ENCODE peak calls at places on chromosomes 12 and 14, in five cellular contexts. N, E, W, T and U are unnamed samples.

GRCh38 chr12:2170376-2170775 is 117.6 kb downstream of the CACNA1C start:
- DNase-seq in N (no peak), E (peak; percentile 76), W (peak; percentile 74), T (no peak), U (no peak)

GRCh38 chr12:45235087-45236025 is 19.5 kb downstream of the ANO6 start:
- DNase-seq in N (no peak), E (peak; percentile 81), W (peak; percentile 71), T (no peak), U (no peak)

GRCh38 chr12:82593143-82593542 is 93.6 kb upstream of the TMTC2 start:
- DNase-seq in N (no peak), E (no peak), W (no peak), T (no peak), U (no peak)

GRCh38 chr12:94198469-94198868 is 50.1 kb downstream of the PLXNC1 start:
- DNase-seq in N (no peak), E (no peak), W (no peak), T (no peak), U (no peak)

GRCh38 chr12:18340796-18341195 is 79.5 kb downstream of the PIK3C2G start:
- DNase-seq in N (no peak), E (no peak), W (no peak), T (no peak), U (no peak)

GRCh38 chr12:29320295-29321090 is 60.5 kb downstream of the ERGIC2 start:
- DNase-seq in N (no peak), E (no peak), W (peak; percentile 89), T (no peak), U (no peak)

GRCh38 chr12:52436000-52436827 is 2.0 kb upstream of the KRT75 start:
- DNase-seq in N (no peak), E (no peak), W (peak; percentile 56), T (no peak), U (no peak)

GRCh38 chr12:132488127-132489077 is 1.5 kb upstream of the FBRSL1 start:
- DNase-seq in N (no peak), E (no peak), W (no peak), T (no peak), U (no peak)

GRCh38 chr12:75976913-75977312 is 54.7 kb downstream of the PHLDA1 start:
- DNase-seq in N (no peak), E (no peak), W (no peak), T (no peak), U (no peak)

GRCh38 chr12:18932715-18933114 is 194.8 kb downstream of the CAPZA3 start:
- DNase-seq in N (no peak), E (no peak), W (peak; percentile 35), T (no peak), U (no peak)

GRCh38 chr12:39368096-39368495 is 74.8 kb downstream of the KIF21A start:
- DNase-seq in N (no peak), E (no peak), W (peak; percentile 19), T (no peak), U (no peak)

GRCh38 chr14:28142400-28143015 is 624.1 kb upstream of the FOXG1 start:
- DNase-seq in N (no peak), E (no peak), W (no peak), T (peak; percentile 36), U (no peak)

GRCh38 chr14:43983721-43984120 is 523.4 kb downstream of the FSCB start:
- DNase-seq in N (no peak), E (no peak), W (no peak), T (no peak), U (no peak)

GRCh38 chr12:56778756-56779155 is 15.6 kb downstream of the HSD17B6 start:
- DNase-seq in N (no peak), E (no peak), W (no peak), T (no peak), U (no peak)

GRCh38 chr12:67426067-67426466 is 156.9 kb downstream of the CAND1 start:
- DNase-seq in N (no peak), E (no peak), W (peak; percentile 58), T (no peak), U (no peak)

GRCh38 chr12:63989301-63989845 is 144.9 kb downstream of the SRGAP1 start:
- DNase-seq in N (no peak), E (no peak), W (peak; percentile 52), T (peak; percentile 80), U (no peak)

GRCh38 chr14:21748869-21749303 is 75.3 kb upstream of the OR4E1 start:
- DNase-seq in N (peak; percentile 23), E (no peak), W (peak; percentile 56), T (peak; percentile 48), U (no peak)

GRCh38 chr12:19440019-19440858 is 947 bp downstream of the AEBP2 start:
- DNase-seq in N (peak; percentile 50), E (peak; percentile 70), W (peak; percentile 78), T (peak; percentile 69), U (peak; percentile 27)

GRCh38 chr14:50740858-50741257 is 72.8 kb upstream of the SAV1 start:
- DNase-seq in N (no peak), E (no peak), W (peak; percentile 20), T (no peak), U (no peak)

GRCh38 chr12:85804663-85805062 is 31.5 kb downstream of the RASSF9 start:
- DNase-seq in N (no peak), E (no peak), W (peak; percentile 76), T (no peak), U (no peak)

DNA sequence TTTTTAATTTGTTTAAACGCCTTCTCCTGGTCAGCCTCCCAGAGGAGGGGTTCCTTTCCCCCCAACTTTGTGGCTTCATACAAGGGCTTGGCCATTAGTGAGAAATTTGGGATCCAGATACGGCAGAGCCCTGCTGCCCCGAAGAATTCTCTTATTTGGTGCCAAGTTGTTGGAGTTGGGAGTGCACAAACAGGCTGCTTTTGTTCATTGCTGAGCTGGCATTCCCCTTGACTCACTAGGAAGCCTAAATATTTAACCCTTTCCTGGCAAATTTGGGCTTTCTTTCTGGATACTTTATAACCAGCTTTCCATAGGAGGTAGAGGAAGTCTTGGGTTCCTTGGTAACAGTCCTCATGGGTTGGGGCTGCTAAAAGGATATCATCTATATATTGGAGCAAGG is 10.3 kb upstream of the ADAM21 start:
- DNase-seq in N (no peak), E (no peak), W (no peak), T (no peak), U (no peak)
- H3K9me3 ChIP-seq in N (peaks cover 55% of the 10 kb centered on the region), E (no peaks in the 10 kb centered on the region), W (no peaks in the 10 kb centered on the region), T (peaks cover 2% of the 10 kb centered on the region), U (peaks cover 5% of the 10 kb centered on the region)

GRCh38 chr14:29805415-29806123 is 122.1 kb downstream of the PRKD1 start:
- DNase-seq in N (no peak), E (peak; percentile 76), W (peak; percentile 87), T (no peak), U (no peak)

GRCh38 chr14:29802211-29802610 is 125.4 kb downstream of the PRKD1 start:
- DNase-seq in N (no peak), E (no peak), W (no peak), T (no peak), U (no peak)

GRCh38 chr14:29803045-29803444 is 124.6 kb downstream of the PRKD1 start:
- DNase-seq in N (no peak), E (no peak), W (no peak), T (no peak), U (no peak)

GRCh38 chr14:29806124-29806517 is 121.5 kb downstream of the PRKD1 start:
- DNase-seq in N (no peak), E (no peak), W (no peak), T (no peak), U (no peak)

GRCh38 chr14:29804481-29804880 is 123.2 kb downstream of the PRKD1 start:
- DNase-seq in N (no peak), E (no peak), W (no peak), T (no peak), U (no peak)
- H3K9me3 ChIP-seq in N (no peaks in the 10 kb centered on the region), E (no peaks in the 10 kb centered on the region), W (no peaks in the 10 kb centered on the region), T (no peaks in the 10 kb centered on the region), U (no peaks in the 10 kb centered on the region)

GRCh38 chr14:106807493-106807892 is 1281.1 kb downstream of the TMEM121 start:
- DNase-seq in N (no peak), E (no peak), W (no peak), T (no peak), U (no peak)

GRCh38 chr14:106811167-106811566 is 1284.8 kb downstream of the TMEM121 start:
- DNase-seq in N (no peak), E (no peak), W (no peak), T (no peak), U (no peak)

GRCh38 chr14:106808458-106808857 is 1282.1 kb downstream of the TMEM121 start:
- DNase-seq in N (no peak), E (no peak), W (no peak), T (no peak), U (no peak)

GRCh38 chr14:106808907-106809306 is 1282.5 kb downstream of the TMEM121 start:
- DNase-seq in N (no peak), E (no peak), W (no peak), T (no peak), U (no peak)

DNA sequence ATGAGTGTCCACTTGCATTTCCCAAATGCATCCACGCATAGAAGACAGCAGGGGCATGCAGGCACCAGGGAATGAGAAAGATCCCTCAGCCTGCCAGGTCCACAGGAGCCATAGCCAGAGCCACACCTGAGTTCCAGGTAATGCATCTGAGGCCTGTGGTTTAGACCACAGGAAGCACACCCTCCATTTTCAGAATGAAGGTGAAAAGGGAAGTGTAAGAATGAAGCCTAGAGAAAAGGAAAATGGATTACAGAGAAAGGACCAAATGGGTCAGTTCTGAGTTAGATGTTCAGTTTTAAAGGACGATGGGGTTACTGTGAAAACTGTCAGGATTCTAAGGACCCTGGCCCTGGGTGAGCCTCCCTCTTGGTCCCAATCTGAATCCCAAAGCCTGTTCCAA is 1283.2 kb downstream of the TMEM121 start:
- DNase-seq in N (no peak), E (no peak), W (no peak), T (no peak), U (no peak)
- H3K9me3 ChIP-seq in N (no peaks in the 10 kb centered on the region), E (no peaks in the 10 kb centered on the region), W (no peaks in the 10 kb centered on the region), T (no peaks in the 10 kb centered on the region), U (no peaks in the 10 kb centered on the region)

DNA sequence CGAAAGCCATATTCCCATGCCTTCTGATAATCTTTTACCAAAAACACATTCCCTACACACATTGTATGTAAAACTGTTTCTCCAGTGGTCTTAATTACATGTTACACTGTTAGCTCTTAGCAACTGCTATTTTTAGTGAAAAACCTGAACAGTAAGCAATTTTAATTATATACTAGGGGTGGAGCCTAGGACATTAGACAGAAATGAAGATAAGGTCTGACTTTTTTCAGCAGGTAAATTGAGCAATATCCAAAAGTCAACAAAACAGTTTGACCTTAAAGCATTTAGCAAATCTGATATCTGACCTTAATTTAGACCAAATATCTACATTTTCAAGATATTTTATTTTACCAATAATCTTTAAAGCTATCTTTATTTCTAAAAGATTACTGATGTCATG is 60.2 kb downstream of the PDE6H start:
- DNase-seq in N (no peak), E (no peak), W (no peak), T (no peak), U (no peak)
- H3K9me3 ChIP-seq in N (no peaks in the 10 kb centered on the region), E (no peaks in the 10 kb centered on the region), W (no peaks in the 10 kb centered on the region), T (no peaks in the 10 kb centered on the region), U (no peaks in the 10 kb centered on the region)

DNA sequence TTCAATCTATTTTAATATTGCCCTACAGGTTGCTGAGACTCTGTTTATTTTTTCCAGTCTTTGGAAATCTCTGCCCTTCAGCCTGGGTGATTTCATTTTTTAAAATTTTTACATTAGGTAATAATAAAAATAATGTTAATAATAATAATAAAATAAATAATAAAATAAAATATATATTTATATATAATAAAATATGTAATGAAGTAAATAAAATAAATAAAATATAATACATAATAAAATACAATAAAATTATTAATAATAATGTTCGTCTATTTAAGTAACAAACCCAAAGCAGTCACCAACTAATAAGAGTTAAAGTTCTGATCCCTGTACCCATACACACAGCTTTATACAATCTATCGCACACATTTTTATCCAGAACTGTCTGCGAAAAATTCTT is 130.5 kb downstream of the SEC23A start:
- DNase-seq in N (no peak), E (no peak), W (no peak), T (no peak), U (no peak)
- H3K9me3 ChIP-seq in N (no peaks in the 10 kb centered on the region), E (no peaks in the 10 kb centered on the region), W (no peaks in the 10 kb centered on the region), T (no peaks in the 10 kb centered on the region), U (no peaks in the 10 kb centered on the region)